ENCODE peak calls at places on chromosomes 6 and 20, in seven cellular contexts. One of them, this sample, is unnamed.

GRCh38 chr6:9621276-9621675 is 793.6 kb downstream of the TFAP2A start:
- DNase-seq in non-pigmented ciliary epithelial cell: no peak
- DNase-seq in progenitor cell of endocrine pancreas: no peak
- DNase-seq in germinal center: no peak
- DNase-seq in lower lobe of right lung: no peak
- DNase-seq in fibroblast of the aortic adventitia: peak
- DNase-seq in dorsolateral prefrontal cortex: no peak
- DNase-seq in this sample: no peak

GRCh38 chr20:58512808-58513552 is 2.2 kb downstream of the APCDD1L start:
- DNase-seq in non-pigmented ciliary epithelial cell: no peak
- DNase-seq in progenitor cell of endocrine pancreas: no peak
- DNase-seq in germinal center: no peak
- DNase-seq in lower lobe of right lung: no peak
- DNase-seq in fibroblast of the aortic adventitia: no peak
- DNase-seq in dorsolateral prefrontal cortex: no peak
- DNase-seq in this sample: peak

GRCh38 chr6:165586706-165587105 is 76.3 kb downstream of the PDE10A start:
- DNase-seq in non-pigmented ciliary epithelial cell: no peak
- DNase-seq in progenitor cell of endocrine pancreas: no peak
- DNase-seq in germinal center: no peak
- DNase-seq in lower lobe of right lung: no peak
- DNase-seq in fibroblast of the aortic adventitia: no peak
- DNase-seq in dorsolateral prefrontal cortex: no peak
- DNase-seq in this sample: no peak

GRCh38 chr20:37395921-37396519 is 50.1 kb downstream of the SRC start:
- DNase-seq in non-pigmented ciliary epithelial cell: no peak
- DNase-seq in progenitor cell of endocrine pancreas: peak
- DNase-seq in germinal center: no peak
- DNase-seq in lower lobe of right lung: peak
- DNase-seq in fibroblast of the aortic adventitia: no peak
- DNase-seq in dorsolateral prefrontal cortex: no peak
- DNase-seq in this sample: peak

GRCh38 chr6:115891704-115892225 is 168.9 kb downstream of the FRK start:
- DNase-seq in non-pigmented ciliary epithelial cell: no peak
- DNase-seq in progenitor cell of endocrine pancreas: no peak
- DNase-seq in germinal center: no peak
- DNase-seq in lower lobe of right lung: no peak
- DNase-seq in fibroblast of the aortic adventitia: no peak
- DNase-seq in dorsolateral prefrontal cortex: no peak
- DNase-seq in this sample: no peak

GRCh38 chr6:30483677-30484279 is 5.5 kb upstream of the HLA-E start:
- DNase-seq in non-pigmented ciliary epithelial cell: no peak
- DNase-seq in progenitor cell of endocrine pancreas: no peak
- DNase-seq in germinal center: no peak
- DNase-seq in lower lobe of right lung: no peak
- DNase-seq in fibroblast of the aortic adventitia: peak
- DNase-seq in dorsolateral prefrontal cortex: no peak
- DNase-seq in this sample: no peak

GRCh38 chr20:17430515-17430914 is 100.7 kb downstream of the BFSP1 start:
- DNase-seq in non-pigmented ciliary epithelial cell: no peak
- DNase-seq in progenitor cell of endocrine pancreas: no peak
- DNase-seq in germinal center: no peak
- DNase-seq in lower lobe of right lung: no peak
- DNase-seq in fibroblast of the aortic adventitia: no peak
- DNase-seq in dorsolateral prefrontal cortex: no peak
- DNase-seq in this sample: no peak

GRCh38 chr6:92376711-92377110 is 1042.6 kb downstream of the EPHA7 start:
- DNase-seq in non-pigmented ciliary epithelial cell: peak
- DNase-seq in progenitor cell of endocrine pancreas: no peak
- DNase-seq in germinal center: no peak
- DNase-seq in lower lobe of right lung: no peak
- DNase-seq in fibroblast of the aortic adventitia: no peak
- DNase-seq in dorsolateral prefrontal cortex: no peak
- DNase-seq in this sample: no peak

GRCh38 chr20:63475209-63475608 is 2.8 kb upstream of the KCNQ2 start:
- DNase-seq in non-pigmented ciliary epithelial cell: no peak
- DNase-seq in progenitor cell of endocrine pancreas: peak
- DNase-seq in germinal center: no peak
- DNase-seq in lower lobe of right lung: no peak
- DNase-seq in fibroblast of the aortic adventitia: peak
- DNase-seq in dorsolateral prefrontal cortex: no peak
- DNase-seq in this sample: peak

GRCh38 chr20:327946-328563 is 2.7 kb downstream of the SOX12 start:
- DNase-seq in non-pigmented ciliary epithelial cell: no peak
- DNase-seq in progenitor cell of endocrine pancreas: no peak
- DNase-seq in germinal center: no peak
- DNase-seq in lower lobe of right lung: no peak
- DNase-seq in fibroblast of the aortic adventitia: no peak
- DNase-seq in dorsolateral prefrontal cortex: no peak
- DNase-seq in this sample: no peak

GRCh38 chr6:4383910-4384637 is 248.7 kb upstream of the ECI2 start:
- DNase-seq in non-pigmented ciliary epithelial cell: no peak
- DNase-seq in progenitor cell of endocrine pancreas: no peak
- DNase-seq in germinal center: no peak
- DNase-seq in lower lobe of right lung: no peak
- DNase-seq in fibroblast of the aortic adventitia: no peak
- DNase-seq in dorsolateral prefrontal cortex: no peak
- DNase-seq in this sample: no peak

GRCh38 chr6:140777780-140778179 is 1354.9 kb upstream of the GJE1 start:
- DNase-seq in non-pigmented ciliary epithelial cell: no peak
- DNase-seq in progenitor cell of endocrine pancreas: no peak
- DNase-seq in germinal center: no peak
- DNase-seq in lower lobe of right lung: no peak
- DNase-seq in fibroblast of the aortic adventitia: no peak
- DNase-seq in dorsolateral prefrontal cortex: no peak
- DNase-seq in this sample: no peak

GRCh38 chr20:34744847-34745246 is 40.7 kb downstream of the TP53INP2 start:
- DNase-seq in non-pigmented ciliary epithelial cell: no peak
- DNase-seq in progenitor cell of endocrine pancreas: no peak
- DNase-seq in germinal center: no peak
- DNase-seq in lower lobe of right lung: no peak
- DNase-seq in fibroblast of the aortic adventitia: no peak
- DNase-seq in dorsolateral prefrontal cortex: no peak
- DNase-seq in this sample: no peak

GRCh38 chr6:147061152-147061551 is 143.1 kb upstream of the STXBP5 start:
- DNase-seq in non-pigmented ciliary epithelial cell: no peak
- DNase-seq in progenitor cell of endocrine pancreas: no peak
- DNase-seq in germinal center: no peak
- DNase-seq in lower lobe of right lung: no peak
- DNase-seq in fibroblast of the aortic adventitia: no peak
- DNase-seq in dorsolateral prefrontal cortex: no peak
- DNase-seq in this sample: no peak

GRCh38 chr6:7636151-7636550 is 46.2 kb downstream of the SNRNP48 start:
- DNase-seq in non-pigmented ciliary epithelial cell: no peak
- DNase-seq in progenitor cell of endocrine pancreas: no peak
- DNase-seq in germinal center: no peak
- DNase-seq in lower lobe of right lung: no peak
- DNase-seq in fibroblast of the aortic adventitia: no peak
- DNase-seq in dorsolateral prefrontal cortex: no peak
- DNase-seq in this sample: no peak

GRCh38 chr6:111648100-111648499 is 42.4 kb upstream of the TRAF3IP2 start:
- DNase-seq in non-pigmented ciliary epithelial cell: no peak
- DNase-seq in progenitor cell of endocrine pancreas: no peak
- DNase-seq in germinal center: no peak
- DNase-seq in lower lobe of right lung: no peak
- DNase-seq in fibroblast of the aortic adventitia: no peak
- DNase-seq in dorsolateral prefrontal cortex: no peak
- DNase-seq in this sample: no peak

GRCh38 chr6:109010703-109011102 is 83.9 kb downstream of the SESN1 start:
- DNase-seq in non-pigmented ciliary epithelial cell: no peak
- DNase-seq in progenitor cell of endocrine pancreas: no peak
- DNase-seq in germinal center: no peak
- DNase-seq in lower lobe of right lung: no peak
- DNase-seq in fibroblast of the aortic adventitia: no peak
- DNase-seq in dorsolateral prefrontal cortex: no peak
- DNase-seq in this sample: no peak

GRCh38 chr6:162271922-162272321 is 455.6 kb downstream of the PRKN start:
- DNase-seq in non-pigmented ciliary epithelial cell: no peak
- DNase-seq in progenitor cell of endocrine pancreas: no peak
- DNase-seq in germinal center: no peak
- DNase-seq in lower lobe of right lung: no peak
- DNase-seq in fibroblast of the aortic adventitia: no peak
- DNase-seq in dorsolateral prefrontal cortex: no peak
- DNase-seq in this sample: no peak

GRCh38 chr6:14141531-14141930 is 24.0 kb downstream of the CD83 start:
- DNase-seq in non-pigmented ciliary epithelial cell: no peak
- DNase-seq in progenitor cell of endocrine pancreas: no peak
- DNase-seq in germinal center: no peak
- DNase-seq in lower lobe of right lung: no peak
- DNase-seq in fibroblast of the aortic adventitia: no peak
- DNase-seq in dorsolateral prefrontal cortex: no peak
- DNase-seq in this sample: no peak

GRCh38 chr6:159899994-159900745 is 9.4 kb downstream of the MAS1 start:
- DNase-seq in non-pigmented ciliary epithelial cell: peak
- DNase-seq in progenitor cell of endocrine pancreas: no peak
- DNase-seq in germinal center: no peak
- DNase-seq in lower lobe of right lung: no peak
- DNase-seq in fibroblast of the aortic adventitia: peak
- DNase-seq in dorsolateral prefrontal cortex: no peak
- DNase-seq in this sample: no peak

GRCh38 chr20:59645761-59646171 is 41.4 kb downstream of the PHACTR3 start:
- DNase-seq in non-pigmented ciliary epithelial cell: no peak
- DNase-seq in progenitor cell of endocrine pancreas: no peak
- DNase-seq in germinal center: no peak
- DNase-seq in lower lobe of right lung: no peak
- DNase-seq in fibroblast of the aortic adventitia: no peak
- DNase-seq in dorsolateral prefrontal cortex: peak
- DNase-seq in this sample: no peak

GRCh38 chr20:49392745-49393144 is 89.7 kb downstream of the KCNB1 start:
- DNase-seq in non-pigmented ciliary epithelial cell: no peak
- DNase-seq in progenitor cell of endocrine pancreas: no peak
- DNase-seq in germinal center: no peak
- DNase-seq in lower lobe of right lung: no peak
- DNase-seq in fibroblast of the aortic adventitia: no peak
- DNase-seq in dorsolateral prefrontal cortex: no peak
- DNase-seq in this sample: no peak

GRCh38 chr6:122869437-122870024 is 80.5 kb downstream of the SMPDL3A start:
- DNase-seq in non-pigmented ciliary epithelial cell: peak
- DNase-seq in progenitor cell of endocrine pancreas: no peak
- DNase-seq in germinal center: peak
- DNase-seq in lower lobe of right lung: no peak
- DNase-seq in fibroblast of the aortic adventitia: peak
- DNase-seq in dorsolateral prefrontal cortex: peak
- DNase-seq in this sample: no peak

GRCh38 chr20:38674178-38675133 is 49.8 kb upstream of the SLC32A1 start:
- DNase-seq in non-pigmented ciliary epithelial cell: no peak
- DNase-seq in progenitor cell of endocrine pancreas: peak
- DNase-seq in germinal center: peak
- DNase-seq in lower lobe of right lung: no peak
- DNase-seq in fibroblast of the aortic adventitia: peak
- DNase-seq in dorsolateral prefrontal cortex: peak
- DNase-seq in this sample: peak